ENCODE peak calls at places on chromosomes 6 and 20, in five cellular contexts. M, K, T, C and U are unnamed samples.
A peak's percentile ranks its signal among the peaks of the same experiment; 100 is the strongest.

GRCh38 chr6:9520417-9521151 is 894.3 kb downstream of the TFAP2A start:
- DNase-seq in M (peak; percentile 83), C (no peak), K (no peak), T (peak; percentile 79), U (no peak)

GRCh38 chr6:155212106-155212505 is 51.7 kb upstream of the CLDN20 start:
- DNase-seq in C (no peak), K (no peak), M (no peak), T (no peak), U (no peak)

GRCh38 chr6:96184798-96185197 is 169.0 kb downstream of the FUT9 start:
- DNase-seq in K (no peak), C (no peak), T (no peak), M (no peak), U (no peak)

GRCh38 chr6:150694889-150695288 is 95.2 kb downstream of the PLEKHG1 start:
- DNase-seq in K (no peak), C (no peak), T (no peak), M (no peak), U (no peak)

GRCh38 chr6:142518126-142518525 is 216.3 kb downstream of the ADGRG6 start:
- DNase-seq in T (no peak), C (no peak), K (no peak), M (no peak), U (no peak)

GRCh38 chr20:13302647-13303425 is 81.8 kb downstream of the ISM1 start:
- DNase-seq in K (peak; percentile 54), C (peak; percentile 32), T (peak; percentile 17), M (peak; percentile 12), U (peak; percentile 79)

GRCh38 chr6:168961257-168961656 is 292.4 kb downstream of the THBS2 start:
- DNase-seq in C (no peak), T (no peak), M (no peak), K (no peak), U (no peak)

GRCh38 chr6:156782691-156783320 is 5.6 kb downstream of the ARID1B start:
- DNase-seq in T (peak; percentile 30), M (no peak), C (no peak), K (no peak), U (no peak)

GRCh38 chr20:12289476-12289875 is 371.8 kb downstream of the BTBD3 start:
- DNase-seq in C (no peak), K (no peak), M (no peak), T (no peak), U (no peak)

GRCh38 chr6:1915226-1915625 is 305.5 kb downstream of the FOXC1 start:
- DNase-seq in T (no peak), K (no peak), C (no peak), M (no peak), U (no peak)

GRCh38 chr6:132675749-132676148 is 16.8 kb upstream of the TAAR1 start:
- DNase-seq in K (no peak), C (no peak), T (no peak), M (no peak), U (no peak)

GRCh38 chr6:160122744-160123143 is 1.1 kb downstream of the SLC22A1 start:
- DNase-seq in K (no peak), C (no peak), T (peak; percentile 37), M (no peak), U (peak; percentile 67)

GRCh38 chr6:53906842-53907241 is 112.0 kb downstream of the LRRC1 start:
- DNase-seq in K (no peak), T (peak; percentile 80), M (peak; percentile 79), C (no peak), U (no peak)

GRCh38 chr6:169993861-169994481 is 242.5 kb downstream of the ERMARD start:
- DNase-seq in C (no peak), M (no peak), K (no peak), T (no peak), U (peak; percentile 35)

GRCh38 chr20:59636791-59637370 is 32.5 kb downstream of the PHACTR3 start:
- DNase-seq in M (no peak), K (no peak), T (no peak), C (no peak), U (no peak)

GRCh38 chr6:64522859-64523258 is 887.3 kb downstream of the PHF3 start:
- DNase-seq in T (no peak), M (no peak), K (no peak), C (no peak), U (no peak)

GRCh38 chr6:16901777-16902176 is 140.5 kb upstream of the ATXN1 start:
- DNase-seq in C (no peak), M (peak; percentile 79), K (no peak), T (peak; percentile 83), U (peak; percentile 38)

GRCh38 chr6:106462923-106463557 is 102.5 kb downstream of the CRYBG1 start:
- DNase-seq in M (no peak), K (no peak), T (no peak), C (no peak), U (no peak)

GRCh38 chr6:111200823-111201134 is 113.5 kb downstream of the SLC16A10 start:
- DNase-seq in M (no peak), T (no peak), C (no peak), K (no peak), U (no peak)

GRCh38 chr6:48563426-48563825 is 452.4 kb upstream of the PTCHD4 start:
- DNase-seq in K (no peak), C (no peak), T (no peak), M (no peak), U (no peak)

DNA sequence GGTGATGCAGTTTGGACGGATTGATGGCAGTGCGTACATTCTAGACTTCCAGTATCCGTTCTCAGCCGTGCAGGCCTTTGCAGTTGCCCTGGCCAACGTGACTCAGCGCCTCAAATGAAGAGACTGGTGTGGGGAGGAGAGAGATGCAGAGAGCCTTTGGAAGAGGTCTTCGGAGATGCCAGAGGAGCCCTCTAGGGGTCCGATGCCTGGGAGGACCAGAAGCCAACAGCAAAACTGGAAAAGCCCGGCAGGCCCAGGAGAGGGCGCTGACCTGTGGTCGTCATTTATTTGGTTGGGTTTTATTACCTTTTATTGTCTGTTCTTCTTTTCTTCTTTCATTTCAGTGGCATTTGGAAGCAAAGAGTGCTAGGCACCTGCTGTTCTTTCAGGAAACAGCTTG is 53.3 kb upstream of the TMEM181 start:
- DNase-seq in K (peak; percentile 81), T (no peak), C (no peak), M (no peak), U (peak; percentile 73)
- TF ChIP-seq CTCF in K (peak; percentile 35), T (peak; percentile 6), C (no peak), M (peak; percentile 9), U (peak; percentile 16)

DNA sequence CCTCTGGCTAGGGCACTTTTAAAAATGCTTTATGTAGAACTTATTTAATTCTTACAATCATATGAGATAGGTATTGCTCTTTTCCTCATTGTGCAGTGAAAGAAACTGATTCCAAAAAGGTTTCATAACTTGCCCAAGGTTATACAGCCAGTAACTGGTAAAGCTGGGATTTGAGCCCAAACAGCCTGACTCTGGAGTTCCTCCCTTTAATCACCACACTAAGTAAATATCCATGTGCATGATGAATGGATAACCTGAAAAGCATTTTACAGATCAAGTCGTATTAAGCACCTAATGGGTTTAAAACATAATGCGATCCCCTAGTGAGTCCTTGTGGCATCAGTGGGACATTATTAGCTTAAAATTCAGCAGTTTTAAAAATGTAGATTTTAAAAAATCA is 214.6 kb downstream of the PRL start:
- DNase-seq in C (no peak), T (peak; percentile 26), M (peak; percentile 75), K (no peak), U (no peak)
- TF ChIP-seq CTCF in C (no peak), T (no peak), M (no peak), K (no peak), U (no peak)

DNA sequence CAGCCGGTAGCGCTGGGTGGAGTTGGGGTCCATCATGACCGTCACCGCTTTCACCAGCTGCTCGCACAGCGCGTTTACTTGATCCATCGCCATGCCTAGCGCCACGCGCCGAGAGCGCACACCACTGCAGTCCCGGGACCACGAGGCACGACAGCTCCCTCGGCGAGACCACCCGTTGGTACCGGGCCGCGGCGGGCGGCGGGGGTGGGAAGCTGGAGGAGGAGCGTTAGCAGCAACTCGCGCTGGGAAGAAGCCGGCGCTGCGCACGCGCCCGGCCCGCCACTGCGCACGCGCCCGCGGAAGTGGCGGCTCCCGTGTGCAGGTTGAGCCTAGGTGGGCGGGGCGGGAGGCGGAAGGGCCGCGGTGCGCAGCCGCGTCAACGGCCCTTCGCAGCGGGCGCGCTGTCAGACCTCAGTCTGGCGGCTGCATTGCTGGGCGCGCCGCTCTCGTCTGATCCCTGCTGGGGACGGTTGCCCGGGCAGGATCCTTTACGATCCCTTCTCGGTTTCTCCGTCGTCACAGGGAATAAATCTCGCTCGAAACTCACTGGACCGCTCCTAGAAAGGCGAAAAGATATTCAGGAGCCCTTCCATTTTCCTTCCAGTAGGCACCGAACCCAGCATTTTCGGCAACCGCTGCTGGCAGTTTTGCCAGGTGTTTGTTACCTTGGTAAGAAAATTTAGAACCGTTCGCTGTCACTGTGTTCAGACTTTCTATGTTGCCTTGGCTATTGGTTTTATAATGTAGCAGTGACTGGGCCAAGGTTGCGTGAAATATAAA is at the start of the genes POLH and XPO5:
- DNase-seq in T (peak; percentile 86), K (peak; percentile 92), M (peak; percentile 91), C (peak; percentile 98), U (peak; percentile 99)
- TF ChIP-seq CTCF in T (peak; percentile 14), K (no peak), M (peak; percentile 30), C (no peak), U (no peak)

GRCh38 chr6:47005486-47005885 is 36.6 kb downstream of the ADGRF1 start:
- DNase-seq in C (no peak), T (no peak), K (no peak), M (no peak), U (no peak)

GRCh38 chr6:47014401-47014800 is 27.7 kb downstream of the ADGRF1 start:
- DNase-seq in M (no peak), T (no peak), C (no peak), K (no peak), U (no peak)

GRCh38 chr6:47007657-47008396 is 34.3 kb downstream of the ADGRF1 start:
- DNase-seq in M (no peak), C (no peak), K (no peak), T (no peak), U (no peak)

GRCh38 chr6:47008397-47008763 is 33.8 kb downstream of the ADGRF1 start:
- DNase-seq in M (no peak), C (no peak), K (no peak), T (no peak), U (no peak)

DNA sequence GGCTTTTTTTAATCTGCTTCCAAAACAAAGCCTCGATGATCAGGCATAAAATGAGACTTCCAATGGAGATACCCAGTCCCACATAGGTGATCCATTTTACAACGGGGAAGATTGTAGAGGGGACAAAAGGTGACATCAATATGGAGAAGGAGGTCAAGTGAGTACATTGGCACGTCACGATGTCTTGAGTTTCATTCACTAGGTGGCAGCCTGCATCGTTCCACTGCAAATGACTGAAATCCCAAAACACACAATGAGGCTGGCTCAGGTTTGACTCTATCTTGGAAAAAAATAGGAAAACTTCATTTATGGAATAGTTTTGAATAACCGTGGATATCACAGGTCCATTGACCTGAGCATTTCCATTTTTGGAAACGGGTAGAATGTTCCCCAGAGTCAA is 32.5 kb downstream of the ADGRF1 start:
- DNase-seq in K (no peak), C (no peak), T (no peak), M (no peak), U (no peak)
- TF ChIP-seq CTCF in K (no peak), C (no peak), T (no peak), M (peak; percentile 3), U (no peak)

DNA sequence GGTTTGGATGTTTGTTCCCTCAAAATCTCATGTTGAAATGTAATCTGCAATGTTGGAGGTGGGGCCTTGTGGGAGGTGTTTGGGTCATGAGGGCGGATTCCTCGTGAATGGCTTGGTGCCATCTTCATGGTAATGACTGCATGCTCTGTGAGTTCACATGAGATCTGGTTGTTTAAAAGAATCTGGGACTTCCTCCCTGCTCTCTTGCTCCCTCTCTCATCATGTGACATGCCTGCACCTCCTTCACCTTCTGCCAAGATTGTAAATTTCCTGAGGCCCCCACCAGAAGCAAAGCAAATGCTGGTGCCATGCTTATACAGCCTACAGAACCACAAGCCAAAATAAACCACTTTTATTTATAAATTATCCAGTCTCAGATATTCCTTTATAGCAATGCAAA is 250.3 kb upstream of the PLN start:
- DNase-seq in T (peak; percentile 22), K (no peak), C (no peak), M (no peak), U (no peak)
- TF ChIP-seq CTCF in T (no peak), K (no peak), C (no peak), M (no peak), U (no peak)

GRCh38 chr6:99790679-99791078 is 184.0 kb downstream of the PRDM13 start:
- DNase-seq in M (no peak), T (no peak), C (no peak), K (no peak), U (no peak)
- TF ChIP-seq CTCF in M (peak; percentile 29), T (peak; percentile 28), C (no peak), K (no peak), U (peak; percentile 26)